ENCODE peak calls at places on chromosomes 11 and 22, in four cellular contexts. K is foreskin keratinocyte, L is dorsolateral prefrontal cortex, B is RWPE1. A is an unnamed sample.

GRCh38 chr11:9069861-9070470 is 21.4 kb downstream of the SCUBE2 start:
- DNase-seq in K (no peak), B (no peak), L (no peak), A (no peak)

GRCh38 chr11:128467610-128468041 is 119.7 kb downstream of the ETS1 start:
- DNase-seq in K (peak), L (no peak), B (peak), A (peak)

GRCh38 chr11:116170526-116171120 is 602.2 kb downstream of the BUD13 start:
- DNase-seq in B (no peak), L (no peak), K (no peak), A (no peak)

GRCh38 chr11:61369372-61370348 is 7.5 kb downstream of the TMEM138 start:
- DNase-seq in K (peak), L (no peak), B (peak), A (peak)

GRCh38 chr11:27025312-27025955 is 15.2 kb upstream of the BBOX1 start:
- DNase-seq in B (no peak), L (no peak), K (no peak), A (no peak)

GRCh38 chr11:19711911-19712280 is 741 bp upstream of the NAV2 start:
- DNase-seq in K (no peak), L (no peak), B (no peak), A (no peak)

GRCh38 chr11:62600367-62601113 is 1.1 kb downstream of the MTA2 start:
- DNase-seq in B (no peak), K (no peak), L (no peak), A (no peak)

GRCh38 chr22:39288135-39288898 is 31.1 kb downstream of the RPL3 start:
- DNase-seq in B (no peak), L (no peak), K (no peak), A (no peak)

GRCh38 chr22:46070215-46070721 is 80.1 kb upstream of the PPARA start:
- DNase-seq in K (no peak), L (peak), B (no peak), A (no peak)

GRCh38 chr11:48101044-48101733 is 115.4 kb upstream of the OR4B1 start:
- DNase-seq in K (no peak), B (no peak), L (no peak), A (no peak)

GRCh38 chr11:1484061-1484671 is 2.4 kb downstream of the MOB2 start:
- DNase-seq in K (no peak), L (no peak), B (no peak), A (no peak)

GRCh38 chr11:8501838-8502237 is 92.2 kb downstream of the STK33 start:
- DNase-seq in K (no peak), B (no peak), L (no peak), A (no peak)

GRCh38 chr22:47001288-47001687 is 238.8 kb downstream of the TBC1D22A start:
- DNase-seq in B (no peak), L (no peak), K (no peak), A (no peak)

GRCh38 chr22:38736257-38736570 is 19.6 kb downstream of the SUN2 start:
- DNase-seq in B (no peak), K (no peak), L (no peak), A (no peak)

GRCh38 chr11:68503792-68504191 is 43.2 kb downstream of the PPP6R3 start:
- DNase-seq in L (no peak), B (no peak), K (no peak), A (no peak)

GRCh38 chr11:121067453-121067852 is 33.6 kb upstream of the TECTA start:
- DNase-seq in K (no peak), B (no peak), L (no peak), A (no peak)

GRCh38 chr22:27603823-27604190 is 197.7 kb downstream of the MN1 start:
- DNase-seq in L (no peak), K (no peak), B (no peak), A (no peak)

GRCh38 chr11:34620820-34621792 is at the start of gene EHF:
- DNase-seq in L (no peak), B (peak), K (peak), A (peak)

GRCh38 chr22:27686534-27686933 is 115.0 kb downstream of the MN1 start:
- DNase-seq in K (no peak), L (peak), B (peak), A (no peak)

GRCh38 chr11:43853766-43854165 is 26.9 kb upstream of the ALKBH3 start:
- DNase-seq in B (no peak), K (peak), L (no peak), A (peak)

GRCh38 chr11:75263944-75264349 is 23.4 kb downstream of the TPBGL start:
- DNase-seq in L (peak), B (no peak), K (no peak), A (no peak)

GRCh38 chr11:114399903-114400221 is 449 bp downstream of the C11orf71 start:
- DNase-seq in B (peak), K (no peak), L (no peak), A (no peak)

GRCh38 chr11:69603978-69604524 is 36.9 kb upstream of the CCND1 start:
- DNase-seq in B (no peak), L (no peak), K (no peak), A (no peak)

GRCh38 chr11:111851636-111852035 is 19.7 kb downstream of the ALG9 start:
- DNase-seq in L (no peak), B (no peak), K (no peak), A (no peak)

GRCh38 chr11:70422692-70423522 is 24.6 kb downstream of the CTTN start:
- DNase-seq in K (no peak), B (no peak), L (no peak), A (no peak)

GRCh38 chr11:32213223-32213622 is 122.3 kb downstream of the RCN1 start:
- DNase-seq in L (no peak), K (peak), B (no peak), A (peak)

GRCh38 chr11:10381730-10382129 is 73.3 kb upstream of the AMPD3 start:
- DNase-seq in K (no peak), L (no peak), B (no peak), A (no peak)

GRCh38 chr11:44244649-44245308 is 65.2 kb downstream of the ALX4 start:
- DNase-seq in K (no peak), L (no peak), B (no peak), A (no peak)

GRCh38 chr11:46315783-46316563 is 31.3 kb upstream of the DGKZ start:
- DNase-seq in B (no peak), L (no peak), K (no peak), A (no peak)

GRCh38 chr22:37681001-37681424 is 5.1 kb upstream of the NOL12 start:
- DNase-seq in L (no peak), B (no peak), K (no peak), A (no peak)

GRCh38 chr11:94769897-94770296 is 1.7 kb downstream of the AMOTL1 start:
- DNase-seq in B (no peak), L (no peak), K (no peak), A (no peak)

GRCh38 chr11:104343578-104343977 is 179.6 kb upstream of the PDGFD start:
- DNase-seq in K (no peak), L (no peak), B (peak), A (no peak)

GRCh38 chr11:3126901-3127691 is 38.0 kb downstream of the OSBPL5 start:
- DNase-seq in B (no peak), K (no peak), L (peak), A (no peak)

GRCh38 chr11:119085523-119085878 is 820 bp downstream of the HMBS start:
- DNase-seq in K (no peak), B (no peak), L (peak), A (no peak)

GRCh38 chr11:102375720-102376399 is 28.8 kb downstream of the BIRC2 start:
- DNase-seq in K (no peak), B (no peak), L (no peak), A (no peak)

GRCh38 chr11:86990520-86990919 is 35.3 kb upstream of the FZD4 start:
- DNase-seq in K (peak), B (peak), L (no peak), A (peak)

DNA sequence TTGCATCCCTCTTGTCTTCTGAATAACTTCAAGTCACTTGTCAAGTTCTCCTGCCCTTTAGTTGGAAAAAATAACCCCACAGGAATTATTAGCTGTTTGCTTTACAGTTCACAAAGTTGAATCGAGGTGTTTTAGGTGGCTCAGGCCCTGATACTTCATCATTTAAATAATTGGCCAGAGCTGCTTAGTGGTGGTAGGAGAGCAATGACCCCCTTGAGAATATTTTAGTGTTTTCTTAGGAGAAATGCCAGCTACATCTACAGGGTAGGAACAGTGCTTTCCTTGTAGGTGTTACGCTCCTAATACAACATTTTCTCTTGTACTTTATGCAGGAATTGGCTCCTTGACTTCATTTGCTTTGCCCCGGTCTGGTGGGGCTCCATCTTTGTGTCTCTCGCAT is 73.2 kb downstream of the C22orf31 start:
- DNase-seq in L (no peak), K (no peak), B (no peak), A (no peak)
- H3K27ac ChIP-seq in L (peak), K (no peak), B (no peak), A (no peak)

GRCh38 chr11:124759268-124760204 is 2.6 kb downstream of the ESAM start:
- DNase-seq in B (no peak), K (no peak), L (no peak), A (no peak)

GRCh38 chr11:124760205-124760652 is 1.9 kb downstream of the ESAM start:
- DNase-seq in B (no peak), L (no peak), K (no peak), A (no peak)

GRCh38 chr11:124762077-124762623 is at the start of gene ESAM:
- DNase-seq in B (no peak), K (no peak), L (no peak), A (no peak)

GRCh38 chr11:124761301-124762021 is 629 bp downstream of the ESAM start:
- DNase-seq in K (no peak), L (no peak), B (no peak), A (no peak)

GRCh38 chr11:124760806-124761205 is 1.3 kb downstream of the ESAM start:
- DNase-seq in K (no peak), B (no peak), L (no peak), A (no peak)
- H3K27ac ChIP-seq in K (no peak), B (no peak), L (peak), A (no peak)

GRCh38 chr22:32684148-32684821 is 117.2 kb upstream of the TIMP3 start:
- DNase-seq in L (no peak), K (no peak), B (no peak), A (no peak)
- H3K27ac ChIP-seq in L (no peak), K (no peak), B (no peak), A (no peak)

GRCh38 chr11:65558785-65559509 is 788 bp upstream of the LTBP3 start:
- DNase-seq in K (no peak), L (peak), B (no peak), A (no peak)
- H3K27ac ChIP-seq in K (no peak), L (peak), B (peak), A (peak)

GRCh38 chr22:17930455-17931313 is 93.7 kb downstream of the MICAL3 start:
- DNase-seq in K (no peak), B (no peak), L (peak), A (no peak)
- H3K27ac ChIP-seq in K (no peak), B (peak), L (no peak), A (no peak)

GRCh38 chr11:77087723-77088225 is 14.9 kb upstream of the OMP start:
- DNase-seq in L (no peak), K (no peak), B (no peak), A (no peak)
- H3K27ac ChIP-seq in L (no peak), K (no peak), B (no peak), A (no peak)

GRCh38 chr22:23117890-23118646 is 23.7 kb downstream of the RSPH14 start:
- DNase-seq in L (no peak), B (no peak), K (no peak), A (no peak)

GRCh38 chr22:23121026-23121823 is 20.6 kb downstream of the RSPH14 start:
- DNase-seq in K (no peak), L (no peak), B (no peak), A (no peak)

GRCh38 chr22:23118647-23119491 is 22.9 kb downstream of the RSPH14 start:
- DNase-seq in B (no peak), L (no peak), K (no peak), A (no peak)

GRCh38 chr22:23120415-23120899 is 21.3 kb downstream of the RSPH14 start:
- DNase-seq in B (no peak), K (no peak), L (no peak), A (no peak)

DNA sequence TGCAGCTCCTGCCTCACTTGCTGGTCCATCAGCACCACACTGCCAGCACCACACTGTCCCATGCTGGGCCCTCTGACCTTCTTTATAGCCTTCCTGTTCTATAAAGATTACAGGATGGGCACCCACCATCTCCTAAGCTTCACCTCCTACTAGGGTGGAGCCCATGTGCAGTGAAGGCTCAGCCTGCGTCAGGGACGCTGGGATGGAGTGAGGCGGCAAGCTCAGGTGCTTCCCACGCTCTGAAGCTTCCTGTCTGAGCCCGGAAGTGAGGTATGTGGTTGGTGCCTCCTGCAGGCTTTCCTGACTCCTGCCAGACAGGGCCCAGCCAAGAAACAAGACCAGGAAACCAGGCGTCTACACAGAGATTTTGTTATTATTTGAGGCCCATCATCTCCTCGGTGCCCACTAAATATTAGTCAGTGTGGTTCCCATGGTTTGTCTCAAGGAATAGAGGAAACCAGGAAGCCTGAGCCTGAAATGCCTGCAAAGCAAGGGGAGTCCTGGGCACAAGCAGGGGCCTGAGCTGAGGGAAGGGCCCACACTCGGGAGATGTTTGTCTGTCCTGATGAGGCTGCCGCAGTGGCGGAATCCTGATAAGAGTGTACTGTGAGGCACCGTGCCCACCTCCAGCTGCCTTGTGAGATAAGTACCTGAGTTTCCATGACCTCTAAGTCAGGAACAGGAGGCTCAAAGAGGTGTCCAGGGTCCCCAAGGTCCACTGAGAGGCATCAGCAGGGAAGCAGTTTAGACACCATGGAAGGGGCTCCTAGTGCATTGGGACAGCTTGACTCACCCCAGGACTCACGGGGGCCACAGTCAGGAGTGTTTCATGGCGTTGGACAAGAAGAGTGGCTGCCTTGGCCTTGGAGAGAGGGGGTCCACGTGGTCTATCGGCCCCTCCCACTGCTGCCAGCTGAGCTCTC is 22.0 kb downstream of the RSPH14 start:
- DNase-seq in B (no peak), L (no peak), K (no peak), A (no peak)
- H3K27ac ChIP-seq in B (no peak), L (peak), K (no peak), A (no peak)

GRCh38 chr22:36281726-36282077 is 28.8 kb downstream of the APOL1 start:
- DNase-seq in K (no peak), L (no peak), B (no peak), A (no peak)

GRCh38 chr22:36280379-36280778 is 27.4 kb downstream of the APOL1 start:
- DNase-seq in L (no peak), K (no peak), B (no peak), A (no peak)

GRCh38 chr22:36277482-36278291 is 24.8 kb downstream of the APOL1 start:
- DNase-seq in K (no peak), B (peak), L (peak), A (no peak)

GRCh38 chr22:36282078-36282831 is 29.3 kb downstream of the APOL1 start:
- DNase-seq in B (no peak), K (no peak), L (no peak), A (no peak)

GRCh38 chr22:36279219-36279666 is 26.3 kb downstream of the APOL1 start:
- DNase-seq in B (no peak), L (no peak), K (no peak), A (no peak)
- H3K27ac ChIP-seq in B (no peak), L (no peak), K (no peak), A (no peak)

A was measured in epithelial cell of prostate.